ENCODE peak calls at places on chromosomes 7 and 10, in seven cellular contexts. F, L, V, J, H, Q and R are unnamed samples.

GRCh38 chr7:118711631-118712156 is 487.2 kb downstream of the ANKRD7 start:
- DNase-seq in V (no peak), F (no peak), Q (no peak), J (no peak), L (no peak), H (no peak), R (no peak)

GRCh38 chr10:4337581-4337980 is 488.4 kb upstream of the AKR1E2 start:
- DNase-seq in Q (no peak), F (no peak), H (no peak), L (no peak), V (no peak), J (no peak), R (no peak)

GRCh38 chr7:51141451-51141971 is 175.1 kb downstream of the COBL start:
- DNase-seq in H (peak), Q (peak), J (no peak), L (no peak), V (peak), F (no peak), R (peak)

GRCh38 chr7:117282239-117282812 is 40.5 kb downstream of the WNT2 start:
- DNase-seq in J (no peak), H (no peak), F (no peak), L (no peak), Q (no peak), V (no peak), R (no peak)

GRCh38 chr7:4147931-4148620 is 534.0 kb upstream of the FOXK1 start:
- DNase-seq in J (no peak), Q (no peak), F (no peak), L (no peak), V (no peak), H (no peak), R (no peak)

GRCh38 chr10:102240467-102241036 is 760 bp downstream of the PITX3 start:
- DNase-seq in H (no peak), L (no peak), J (no peak), Q (no peak), V (no peak), F (no peak), R (no peak)

GRCh38 chr10:30422981-30423654 is 10.9 kb upstream of the MAP3K8 start:
- DNase-seq in V (peak), F (peak), J (peak), H (peak), L (no peak), Q (peak), R (peak)

GRCh38 chr7:149873968-149874643 is at the start of gene ATP6V0E2:
- DNase-seq in J (no peak), H (no peak), Q (no peak), L (no peak), F (no peak), V (no peak), R (no peak)

GRCh38 chr10:109912335-109913282 is 10.7 kb downstream of the XPNPEP1 start:
- DNase-seq in Q (no peak), J (no peak), V (peak), L (no peak), H (no peak), F (peak), R (peak)

GRCh38 chr7:70040971-70041766 is 442.9 kb downstream of the AUTS2 start:
- DNase-seq in Q (peak), V (peak), H (no peak), L (no peak), F (no peak), J (no peak), R (no peak)

GRCh38 chr7:136947347-136947746 is 78.9 kb downstream of the CHRM2 start:
- DNase-seq in H (peak), F (no peak), Q (no peak), L (no peak), J (no peak), V (peak), R (peak)

DNA sequence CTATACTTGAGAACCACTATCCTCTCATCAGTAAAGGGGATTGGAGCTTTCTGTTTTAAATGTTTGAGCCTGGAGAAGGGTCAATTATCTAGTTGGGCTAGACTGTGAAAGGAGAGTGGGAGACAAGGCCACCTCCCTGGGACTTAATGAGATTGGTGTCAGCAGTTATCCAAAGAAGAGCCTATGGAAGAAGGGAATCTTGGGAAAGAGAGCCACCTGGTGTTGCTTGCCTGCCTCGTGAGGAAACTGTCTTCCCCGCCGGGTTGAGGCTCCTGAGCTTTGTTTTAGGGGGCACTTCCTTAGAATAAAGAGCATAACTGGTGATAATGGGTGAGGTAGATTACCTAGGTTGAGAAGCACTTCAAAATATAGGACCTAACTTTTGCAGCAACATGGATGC is 32.0 kb upstream of the ABCB4 start:
- DNase-seq in L (no peak), V (no peak), F (no peak), Q (peak), H (no peak), J (no peak), R (peak)
- TF ChIP-seq CTCF in L (peak), V (no peak), F (no peak), Q (peak), H (peak), J (no peak), R (no peak)

GRCh38 chr7:77354484-77354883 is 61.7 kb downstream of the GSAP start:
- DNase-seq in H (no peak), J (no peak), Q (no peak), V (no peak), F (no peak), L (no peak), R (no peak)

GRCh38 chr7:77351539-77352004 is 64.6 kb downstream of the GSAP start:
- DNase-seq in J (no peak), V (no peak), Q (no peak), H (no peak), L (peak), F (peak), R (no peak)

GRCh38 chr7:77353911-77354310 is 62.2 kb downstream of the GSAP start:
- DNase-seq in V (no peak), J (no peak), F (no peak), Q (no peak), H (no peak), L (no peak), R (no peak)

GRCh38 chr7:77353407-77353721 is 62.8 kb downstream of the GSAP start:
- DNase-seq in F (no peak), L (no peak), J (no peak), H (no peak), Q (no peak), V (no peak), R (no peak)

GRCh38 chr7:77352688-77353406 is 63.3 kb downstream of the GSAP start:
- DNase-seq in V (no peak), L (no peak), J (no peak), F (peak), H (no peak), Q (no peak), R (no peak)
- TF ChIP-seq CTCF in V (no peak), L (no peak), J (no peak), F (no peak), H (no peak), Q (no peak), R (no peak)

DNA sequence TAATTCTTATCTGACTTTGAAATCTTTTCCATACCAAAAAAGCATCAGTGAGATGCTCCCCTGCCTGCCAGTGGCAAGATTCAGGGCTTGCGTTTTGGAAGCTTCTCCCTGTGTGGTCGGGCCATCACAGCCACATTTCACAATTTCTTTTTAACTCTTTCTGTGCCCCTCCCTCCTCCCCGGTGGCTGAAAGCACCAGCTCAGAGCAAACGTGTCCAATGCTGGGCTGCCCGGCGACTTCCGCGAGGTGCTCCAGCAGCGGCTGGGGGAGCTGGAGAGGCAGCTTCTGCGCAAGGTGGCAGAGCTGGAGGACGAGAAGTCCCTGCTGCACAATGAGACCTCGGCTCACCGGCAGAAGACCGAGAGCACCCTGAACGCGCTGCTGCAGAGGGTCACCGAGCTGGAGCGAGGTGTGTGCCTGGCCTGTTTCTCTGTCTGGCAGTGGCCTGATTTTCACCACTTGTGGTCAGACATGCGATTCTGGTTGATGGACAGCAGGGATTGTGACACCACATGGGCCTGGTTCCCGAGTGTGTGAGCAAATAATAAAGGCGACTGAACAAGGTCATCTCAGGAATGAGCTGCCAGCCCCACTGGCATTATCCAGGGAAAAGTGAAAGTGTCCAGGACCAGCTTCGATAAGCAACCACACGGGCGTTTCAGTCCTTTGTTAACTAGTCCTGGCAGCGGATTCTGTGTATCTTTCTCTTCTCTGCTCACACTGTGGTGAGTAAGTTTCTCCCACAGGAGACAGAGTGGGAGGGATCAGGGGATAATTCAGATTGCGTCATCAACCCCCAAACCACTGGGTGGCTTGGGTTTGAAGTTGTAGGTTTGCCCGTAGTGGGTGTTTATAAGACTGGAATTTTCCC is 2.6 kb downstream of the NPTX2 start:
- DNase-seq in V (peak), J (no peak), F (no peak), L (peak), Q (no peak), H (no peak), R (peak)
- TF ChIP-seq CTCF in V (no peak), J (no peak), F (no peak), L (no peak), Q (no peak), H (no peak), R (no peak)

DNA sequence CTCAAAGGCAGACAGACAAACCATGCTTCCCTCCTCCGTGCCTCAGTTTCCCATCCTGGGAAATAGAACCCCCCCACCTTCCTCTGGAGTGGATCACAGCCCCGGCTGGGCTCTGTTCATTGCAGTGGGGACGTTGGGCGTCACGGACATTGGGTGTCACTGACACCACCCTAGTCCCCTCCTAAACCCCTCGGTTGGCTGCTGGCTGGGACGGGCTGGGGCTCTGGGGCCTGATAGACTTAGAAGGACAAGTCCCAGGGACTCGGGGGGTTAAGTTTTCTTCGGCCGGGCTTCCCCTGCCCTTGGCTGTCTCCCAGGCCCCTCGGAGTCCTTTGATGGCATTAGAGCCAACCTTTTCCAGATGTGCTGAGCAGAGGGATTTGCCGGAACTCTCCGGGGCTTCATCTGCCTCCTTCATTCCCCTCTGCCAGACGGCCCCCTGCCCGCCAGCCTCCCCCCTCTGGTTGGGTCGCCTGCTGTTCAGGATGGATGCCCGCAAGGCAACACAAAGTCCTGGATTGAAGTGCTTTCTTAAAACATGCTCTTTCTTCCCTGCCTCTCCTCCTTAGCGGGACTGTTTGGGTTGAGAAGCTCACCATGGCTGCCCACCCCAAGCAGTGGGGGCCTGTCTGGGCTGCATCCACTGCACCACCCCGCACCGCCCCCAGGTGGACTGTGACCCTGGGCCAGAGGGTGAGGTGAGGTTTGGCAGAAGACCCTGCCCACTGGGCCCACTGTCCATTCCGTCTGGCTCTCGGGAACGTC is 73.0 kb downstream of the COL26A1 start:
- DNase-seq in L (no peak), H (no peak), Q (no peak), J (no peak), V (no peak), F (no peak), R (no peak)
- TF ChIP-seq CTCF in L (no peak), H (no peak), Q (no peak), J (no peak), V (no peak), F (no peak), R (no peak)

GRCh38 chr7:32063614-32064013 is 6.6 kb downstream of the PDE1C start:
- DNase-seq in L (no peak), H (no peak), Q (no peak), V (no peak), J (no peak), F (no peak), R (no peak)

GRCh38 chr7:32059289-32060045 is 10.7 kb downstream of the PDE1C start:
- DNase-seq in F (no peak), L (no peak), J (no peak), H (no peak), V (no peak), Q (no peak), R (no peak)

GRCh38 chr7:32058017-32058416 is 12.2 kb downstream of the PDE1C start:
- DNase-seq in L (no peak), J (no peak), V (peak), F (no peak), Q (no peak), H (no peak), R (no peak)

GRCh38 chr7:32061346-32061745 is 8.9 kb downstream of the PDE1C start:
- DNase-seq in H (no peak), J (no peak), F (no peak), Q (no peak), L (no peak), V (no peak), R (no peak)

DNA sequence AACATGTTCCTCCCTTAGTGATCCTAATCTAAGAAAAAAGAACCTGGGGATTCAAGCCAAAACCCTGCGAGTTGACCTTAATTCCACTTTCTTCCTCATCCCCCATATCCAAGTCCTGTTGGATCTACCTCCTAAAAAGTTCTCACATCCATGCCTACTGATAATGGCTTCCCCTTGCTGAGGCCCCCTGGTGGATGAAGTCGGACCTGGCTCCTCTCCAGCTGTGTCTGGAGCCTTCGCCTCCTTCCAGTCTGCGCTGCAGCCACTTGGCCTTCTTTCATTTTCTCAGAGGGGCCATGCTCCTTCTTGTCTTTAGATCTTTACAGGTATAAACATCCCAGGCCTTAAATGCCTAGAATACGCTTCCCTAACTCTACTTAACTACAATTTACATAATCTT is 8.1 kb downstream of the PDE1C start:
- DNase-seq in H (no peak), Q (peak), V (peak), L (peak), J (peak), F (peak), R (peak)
- TF ChIP-seq CTCF in H (peak), Q (peak), V (peak), L (peak), J (peak), F (peak), R (peak)

GRCh38 chr7:21304836-21305235 is 123.0 kb upstream of the SP4 start:
- DNase-seq in Q (no peak), F (no peak), L (no peak), V (no peak), H (no peak), J (no peak), R (no peak)

GRCh38 chr7:21299766-21300165 is 128.1 kb upstream of the SP4 start:
- DNase-seq in V (no peak), F (no peak), J (no peak), Q (no peak), L (no peak), H (no peak), R (no peak)

GRCh38 chr7:21305455-21306235 is 122.2 kb upstream of the SP4 start:
- DNase-seq in J (no peak), Q (no peak), H (no peak), L (no peak), V (no peak), F (peak), R (peak)

GRCh38 chr7:21300692-21301091 is 127.2 kb upstream of the SP4 start:
- DNase-seq in V (no peak), L (no peak), Q (peak), F (peak), J (no peak), H (no peak), R (peak)
- TF ChIP-seq CTCF in V (peak), L (no peak), Q (no peak), F (peak), J (no peak), H (peak), R (peak)